ENCODE peak calls at places on chromosomes 16 and 17, in ten cellular contexts. U is GM23338; D is activated CD4-positive, CD25-positive, alpha-beta regulatory T cell; C is retinal pigment epithelial cell; W is tibial nerve; L is OCI-LY7; I is aorta; V is stimulated activated CD8-positive, alpha-beta memory T cell treated with anti-CD3 and anti-CD28 coated beads, Interleukin-4, amount 100 ng/mL, for 48 hours; K is brain pericyte; A is AG04450. M is an unnamed sample.

GRCh38 chr17:50923611-50924010 is 57.5 kb upstream of the TOB1 start:
- DNase-seq in U (no peak), D (no peak), C (no peak), W (no peak), L (no peak), I (no peak), V (no peak), K (no peak), A (no peak), M (no peak)

GRCh38 chr17:75024686-75025397 is 12.4 kb downstream of the MRPL58 start:
- DNase-seq in U (no peak), D (no peak), C (no peak), W (no peak), L (no peak), I (no peak), V (peak), K (no peak), A (no peak), M (no peak)

GRCh38 chr16:30652005-30652296 is 1.2 kb downstream of the PRR14 start:
- DNase-seq in U (no peak), D (no peak), C (no peak), W (no peak), L (no peak), I (no peak), V (no peak), K (no peak), A (no peak), M (no peak)

GRCh38 chr16:29820730-29821662 is 734 bp downstream of the MVP start:
- DNase-seq in U (no peak), D (no peak), C (no peak), W (no peak), L (no peak), I (peak), V (peak), K (no peak), A (no peak), M (peak)

GRCh38 chr17:9266031-9266680 is 244.8 kb downstream of the NTN1 start:
- DNase-seq in U (no peak), D (no peak), C (no peak), W (no peak), L (no peak), I (no peak), V (no peak), K (no peak), A (no peak), M (no peak)

GRCh38 chr17:7987112-7987893 is 15.1 kb upstream of the GUCY2D start:
- DNase-seq in U (no peak), D (no peak), C (no peak), W (no peak), L (no peak), I (no peak), V (no peak), K (no peak), A (no peak), M (no peak)

GRCh38 chr16:88374736-88375135 is 8.0 kb upstream of the ZNF469 start:
- DNase-seq in U (no peak), D (no peak), C (no peak), W (no peak), L (no peak), I (peak), V (no peak), K (no peak), A (no peak), M (no peak)

GRCh38 chr17:78272181-78272913 is 40.9 kb downstream of the TMEM235 start:
- DNase-seq in U (peak), D (peak), C (peak), W (no peak), L (peak), I (peak), V (peak), K (no peak), A (peak), M (peak)

GRCh38 chr16:65068151-65068740 is 53.6 kb downstream of the CDH11 start:
- DNase-seq in U (peak), D (no peak), C (peak), W (peak), L (no peak), I (no peak), V (no peak), K (no peak), A (no peak), M (no peak)

GRCh38 chr17:63498621-63499195 is 21.8 kb downstream of the ACE start:
- DNase-seq in U (no peak), D (no peak), C (no peak), W (no peak), L (no peak), I (no peak), V (no peak), K (no peak), A (peak), M (no peak)

GRCh38 chr17:14042411-14042810 is 26.9 kb upstream of the COX10 start:
- DNase-seq in U (no peak), D (no peak), C (no peak), W (no peak), L (no peak), I (no peak), V (no peak), K (no peak), A (no peak), M (no peak)

GRCh38 chr16:25092489-25092888 is 19.1 kb upstream of the LCMT1 start:
- DNase-seq in U (peak), D (no peak), C (no peak), W (no peak), L (no peak), I (no peak), V (no peak), K (no peak), A (no peak), M (no peak)

GRCh38 chr16:47732806-47733150 is 271.6 kb downstream of the PHKB start:
- DNase-seq in U (peak), D (no peak), C (peak), W (no peak), L (no peak), I (no peak), V (peak), K (peak), A (peak), M (no peak)

GRCh38 chr17:64585146-64585545 is 77.0 kb downstream of the SMURF2 start:
- DNase-seq in U (no peak), D (no peak), C (no peak), W (no peak), L (no peak), I (no peak), V (no peak), K (no peak), A (no peak), M (no peak)

GRCh38 chr17:45019177-45019711 is 32.2 kb downstream of the DCAKD start:
- DNase-seq in U (peak), D (no peak), C (no peak), W (peak), L (peak), I (no peak), V (peak), K (no peak), A (no peak), M (peak)

GRCh38 chr17:50579399-50579798 is 18.9 kb downstream of the CACNA1G start:
- DNase-seq in U (no peak), D (no peak), C (no peak), W (no peak), L (no peak), I (no peak), V (no peak), K (no peak), A (no peak), M (no peak)

GRCh38 chr16:88782454-88783390 is 2.3 kb downstream of the PIEZO1 start:
- DNase-seq in U (no peak), D (no peak), C (no peak), W (no peak), L (peak), I (no peak), V (peak), K (no peak), A (no peak), M (no peak)

GRCh38 chr16:85017151-85017550 is 5.8 kb upstream of the ZDHHC7 start:
- DNase-seq in U (no peak), D (no peak), C (no peak), W (no peak), L (no peak), I (peak), V (peak), K (no peak), A (no peak), M (no peak)

GRCh38 chr17:70168044-70168978 is 1.0 kb upstream of the KCNJ2 start:
- DNase-seq in U (peak), D (no peak), C (peak), W (peak), L (peak), I (peak), V (peak), K (no peak), A (peak), M (peak)

GRCh38 chr17:50634123-50634914 is at the start of gene ABCC3:
- DNase-seq in U (no peak), D (no peak), C (no peak), W (no peak), L (no peak), I (peak), V (no peak), K (no peak), A (no peak), M (no peak)

GRCh38 chr16:9092963-9093477 is 1.6 kb downstream of the HAPSTR1 start:
- DNase-seq in U (peak), D (no peak), C (no peak), W (peak), L (peak), I (peak), V (peak), K (no peak), A (no peak), M (peak)

GRCh38 chr17:80950466-80951120 is 41.0 kb upstream of the CHMP6 start:
- DNase-seq in U (no peak), D (no peak), C (no peak), W (no peak), L (no peak), I (no peak), V (no peak), K (no peak), A (no peak), M (no peak)

GRCh38 chr17:44183024-44183423 is 3.7 kb upstream of the TMUB2 start:
- DNase-seq in U (no peak), D (no peak), C (no peak), W (no peak), L (no peak), I (no peak), V (no peak), K (no peak), A (no peak), M (no peak)

GRCh38 chr17:29084476-29085148 is 41.7 kb downstream of the PIPOX start:
- DNase-seq in U (peak), D (no peak), C (no peak), W (no peak), L (no peak), I (no peak), V (no peak), K (peak), A (peak), M (no peak)

GRCh38 chr16:6672507-6672906 is 660.1 kb upstream of the RBFOX1 start:
- DNase-seq in U (no peak), D (no peak), C (no peak), W (no peak), L (no peak), I (no peak), V (no peak), K (no peak), A (no peak), M (no peak)

GRCh38 chr17:43986225-43986981 is 18.0 kb upstream of the NAGS start:
- DNase-seq in U (no peak), D (no peak), C (no peak), W (no peak), L (no peak), I (no peak), V (no peak), K (no peak), A (no peak), M (no peak)

GRCh38 chr16:31427441-31428276 is 501 bp downstream of the COX6A2 start:
- DNase-seq in U (peak), D (peak), C (no peak), W (peak), L (no peak), I (peak), V (peak), K (no peak), A (no peak), M (peak)

GRCh38 chr17:58304735-58305486 is 23.7 kb downstream of the TSPOAP1 start:
- DNase-seq in U (no peak), D (no peak), C (no peak), W (no peak), L (no peak), I (no peak), V (no peak), K (no peak), A (no peak), M (no peak)

GRCh38 chr16:50388491-50388890 is 19.7 kb upstream of the BRD7 start:
- DNase-seq in U (no peak), D (no peak), C (no peak), W (no peak), L (no peak), I (no peak), V (no peak), K (no peak), A (no peak), M (no peak)

GRCh38 chr17:39525801-39526506 is 64.7 kb downstream of the CDK12 start:
- DNase-seq in U (no peak), D (no peak), C (no peak), W (no peak), L (no peak), I (no peak), V (no peak), K (no peak), A (no peak), M (no peak)

GRCh38 chr16:68695575-68695974 is 41.5 kb upstream of the CDH1 start:
- DNase-seq in U (no peak), D (no peak), C (no peak), W (no peak), L (no peak), I (no peak), V (no peak), K (no peak), A (no peak), M (no peak)

M was measured in heart right ventricle.